ENCODE peak calls at places on chromosome 1, in four cellular contexts. G is mesendoderm, C is mesenchymal stem cell, K is IMR-90. Z is an unnamed sample.

GRCh38 chr1:59879556-59879955 is 47.0 kb downstream of the CYP2J2 start:
- DNase-seq in G (peak), C (peak), K (peak), Z (peak)

GRCh38 chr1:53001128-53001527 is 60.9 kb upstream of the PODN start:
- DNase-seq in K (no peak), C (no peak), G (no peak), Z (no peak)

GRCh38 chr1:47317841-47318240 is 3.9 kb upstream of the STIL start:
- DNase-seq in K (peak), C (peak), G (peak), Z (no peak)

GRCh38 chr1:209413062-209413461 is 170.5 kb upstream of the CAMK1G start:
- DNase-seq in G (no peak), C (no peak), K (no peak), Z (no peak)

GRCh38 chr1:229092377-229093257 is 178.3 kb upstream of the RAB4A start:
- DNase-seq in C (no peak), K (no peak), G (peak), Z (no peak)

GRCh38 chr1:54610048-54610447 is 13.3 kb downstream of the FAM151A start:
- DNase-seq in K (peak), G (peak), C (peak), Z (no peak)

GRCh38 chr1:73162576-73162975 is 880.2 kb upstream of the NEGR1 start:
- DNase-seq in G (no peak), K (no peak), C (no peak), Z (no peak)

GRCh38 chr1:205504311-205505075 is at the start of gene CDK18:
- DNase-seq in K (no peak), C (peak), G (peak), Z (peak)

GRCh38 chr1:55192093-55192492 is 23.1 kb downstream of the USP24 start:
- DNase-seq in G (peak), C (no peak), K (no peak), Z (no peak)

GRCh38 chr1:160168016-160168415 is 16.6 kb downstream of the ATP1A4 start:
- DNase-seq in G (no peak), K (no peak), C (no peak), Z (no peak)

GRCh38 chr1:160168609-160169369 is 17.4 kb downstream of the ATP1A4 start:
- DNase-seq in K (no peak), C (no peak), G (peak), Z (peak)

GRCh38 chr1:160167580-160167979 is 16.2 kb downstream of the ATP1A4 start:
- DNase-seq in G (peak), K (peak), C (no peak), Z (no peak)

GRCh38 chr1:160171352-160171751 is 19.0 kb upstream of the CASQ1 start:
- DNase-seq in C (no peak), K (peak), G (peak), Z (no peak)

DNA sequence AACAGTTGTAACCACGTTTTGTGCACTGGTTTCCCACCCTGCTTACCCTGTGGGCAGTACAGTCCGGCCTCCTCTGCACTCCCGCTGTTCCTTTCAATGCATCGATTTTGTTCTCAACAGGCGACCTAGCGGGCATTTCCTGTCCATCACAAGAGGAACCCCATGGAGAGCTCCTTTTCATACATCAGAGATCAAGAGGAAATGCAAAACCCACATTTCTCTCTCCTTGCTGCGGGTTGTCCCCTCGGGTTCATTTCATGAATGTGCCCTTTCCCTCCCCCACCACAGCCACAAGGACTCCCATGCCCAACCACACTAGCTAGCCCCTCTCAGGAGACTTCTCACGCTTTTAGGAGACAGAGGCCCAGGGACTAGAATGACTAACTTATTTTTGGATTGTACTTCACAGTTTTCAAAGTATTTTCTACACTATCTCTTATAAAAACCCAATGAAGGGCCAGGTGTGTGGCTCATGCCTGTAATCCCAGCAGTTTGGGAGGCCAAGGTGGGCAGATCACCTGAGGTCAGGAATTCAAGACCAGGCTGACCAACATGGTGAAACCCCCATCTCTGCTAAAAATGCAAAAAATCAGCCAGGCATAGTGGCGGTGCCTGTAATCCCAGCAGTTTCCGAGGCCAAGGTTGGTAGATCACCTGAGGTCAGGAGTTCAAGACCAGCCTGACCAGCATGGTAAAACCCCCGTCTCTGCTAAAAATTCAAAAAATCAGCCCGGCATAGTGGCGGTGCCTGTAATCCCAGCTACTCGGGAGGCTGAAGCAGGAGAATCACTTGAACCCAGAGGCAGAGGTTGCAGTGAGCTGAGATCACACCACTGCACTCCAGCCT is 18.4 kb downstream of the ATP1A4 start:
- DNase-seq in K (no peak), C (no peak), G (peak), Z (peak)
- H3K4me3 ChIP-seq in K (no peak), C (peak), G (no peak), Z (no peak)

GRCh38 chr1:183039330-183039729 is 16.1 kb downstream of the LAMC1 start:
- DNase-seq in C (no peak), G (no peak), K (no peak), Z (no peak)
- H3K23ac ChIP-seq in C (no peak), G (no peak), K (peak), Z (no peak)

GRCh38 chr1:168135982-168136708 is 585 bp downstream of the GPR161 start:
- DNase-seq in G (peak), K (peak), C (peak), Z (no peak)

GRCh38 chr1:168136709-168137514 is at the start of gene GPR161:
- DNase-seq in C (peak), K (peak), G (peak), Z (peak)

GRCh38 chr1:168137515-168137821 is 738 bp upstream of the GPR161 start:
- DNase-seq in C (no peak), G (no peak), K (no peak), Z (no peak)

GRCh38 chr1:168139070-168139469 is 2.3 kb upstream of the GPR161 start:
- DNase-seq in C (no peak), K (no peak), G (no peak), Z (no peak)

DNA sequence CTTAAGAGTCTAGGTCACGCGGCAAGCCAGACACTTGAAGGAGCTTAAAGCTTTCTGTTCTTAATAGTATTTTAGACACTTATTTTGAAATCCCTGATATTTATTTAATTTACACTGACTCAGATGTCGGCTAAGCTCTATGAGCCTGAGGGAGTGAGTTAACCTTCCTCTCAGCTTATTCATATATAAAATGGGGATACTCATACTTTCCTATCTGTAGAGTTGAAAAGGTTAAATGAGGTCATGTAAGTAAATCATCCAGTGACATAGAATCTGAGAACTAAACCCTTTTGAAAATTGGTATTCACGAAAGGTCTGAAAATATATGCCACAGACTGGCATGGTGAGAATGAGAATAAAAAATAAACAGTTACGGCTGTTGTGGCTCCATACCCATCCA is 1.4 kb upstream of the GPR161 start:
- DNase-seq in G (no peak), C (peak), K (peak), Z (no peak)
- H3K4me3 ChIP-seq in G (no peak), C (peak), K (no peak), Z (no peak)

GRCh38 chr1:94909486-94909885 is 17.4 kb downstream of the CNN3 start:
- DNase-seq in G (no peak), K (no peak), C (no peak), Z (no peak)

GRCh38 chr1:94908965-94909364 is 17.9 kb downstream of the CNN3 start:
- DNase-seq in K (no peak), C (no peak), G (no peak), Z (no peak)

GRCh38 chr1:94908190-94908589 is 18.7 kb downstream of the CNN3 start:
- DNase-seq in K (no peak), C (no peak), G (no peak), Z (no peak)

GRCh38 chr1:94917251-94917650 is 9.7 kb downstream of the CNN3 start:
- DNase-seq in C (no peak), K (peak), G (no peak), Z (no peak)

GRCh38 chr1:94912263-94912986 is 14.5 kb downstream of the CNN3 start:
- DNase-seq in C (no peak), G (no peak), K (no peak), Z (no peak)
- H3K23ac ChIP-seq in C (peak), G (no peak), K (no peak), Z (peak)

DNA sequence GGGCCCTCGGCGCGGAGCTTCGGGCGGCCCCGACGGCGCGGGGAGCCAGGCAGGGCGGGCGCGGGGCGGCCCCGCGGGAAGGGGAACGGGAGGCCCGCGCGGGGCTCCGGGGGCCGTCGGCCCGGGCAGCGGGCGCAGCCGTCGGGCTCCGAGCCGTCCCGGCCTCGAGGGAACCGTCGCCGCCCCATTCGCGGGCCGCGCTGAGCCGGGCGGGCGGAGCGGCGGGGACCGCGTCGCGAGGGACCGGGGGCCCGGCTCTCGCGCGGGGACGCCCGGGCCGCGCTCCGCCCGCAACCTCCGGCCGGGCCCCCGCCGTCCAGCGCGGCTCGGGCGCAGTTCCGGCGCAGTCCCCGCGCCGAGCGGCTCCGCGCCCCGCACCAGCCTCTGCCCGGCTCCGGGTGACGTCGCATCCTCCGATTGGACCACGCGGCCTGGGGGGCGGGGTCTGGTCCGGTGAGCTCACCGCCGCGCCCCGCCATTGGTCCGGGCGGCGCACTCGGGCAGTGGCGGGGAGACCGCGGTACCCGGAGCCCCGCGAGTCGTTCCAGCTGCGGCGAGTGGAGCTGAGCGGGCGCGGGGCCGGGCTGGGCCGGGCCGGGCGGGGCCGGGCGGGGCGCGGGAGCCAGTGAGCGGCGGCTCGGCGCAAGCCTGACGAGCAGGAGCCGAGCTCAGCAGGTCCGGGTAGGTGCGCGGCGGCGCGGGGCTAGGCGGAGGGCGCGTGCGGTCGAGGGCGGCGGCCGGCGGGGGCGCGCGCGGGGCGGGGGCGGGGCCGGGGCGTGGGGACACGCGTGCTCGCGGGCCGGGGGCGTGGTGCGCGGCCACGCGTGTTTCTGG is 66.7 kb upstream of the VAMP3 start:
- DNase-seq in K (peak), C (peak), G (peak), Z (peak)
- H3K4me3 ChIP-seq in K (peak), C (no peak), G (peak), Z (peak)

GRCh38 chr1:241077386-241078147 is 279.4 kb downstream of the RGS7 start:
- DNase-seq in C (peak), K (no peak), G (no peak), Z (no peak)
- H3K23ac ChIP-seq in C (no peak), K (no peak), G (no peak), Z (no peak)

GRCh38 chr1:7886346-7886745 is 33.5 kb upstream of the UTS2 start:
- DNase-seq in K (peak), C (no peak), G (no peak), Z (no peak)
- H3K4me3 ChIP-seq in K (no peak), C (no peak), G (no peak), Z (no peak)

GRCh38 chr1:64828829-64829228 is 84.0 kb downstream of the RAVER2 start:
- DNase-seq in G (no peak), C (no peak), K (no peak), Z (no peak)
- H3K23ac ChIP-seq in G (no peak), C (no peak), K (no peak), Z (no peak)

GRCh38 chr1:196877964-196878363 is 9.9 kb upstream of the CFHR4 start:
- DNase-seq in G (peak), K (peak), C (peak), Z (peak)
- H3K4me3 ChIP-seq in G (no peak), K (peak), C (peak), Z (peak)

GRCh38 chr1:33257759-33258712 is 1.7 kb downstream of the ZNF362 start:
- DNase-seq in C (no peak), K (peak), G (no peak), Z (no peak)
- H3K23ac ChIP-seq in C (peak), K (peak), G (peak), Z (peak)

Z was measured in neuronal stem cell.